ENCODE peak calls at places on chromosomes 6 and 20, in five cellular contexts. Q is SJSA1; O is activated CD8-positive, alpha-beta T cell treated with anti-CD3 and anti-CD28 coated beads, Interleukin-2, amount 10 ng/mL, durations not matched to agents 7 days and 5 days; T is endothelial cell of umbilical vein; X is C1 segment of cervical spinal cord. A is an unnamed sample.

GRCh38 chr6:166618251-166618650 is 8.8 kb downstream of the RPS6KA2 start:
- DNase-seq in Q (no peak), X (no peak), O (no peak), T (no peak), A (no peak)

GRCh38 chr20:56527521-56527920 is 3.0 kb downstream of the FAM209A start:
- DNase-seq in T (no peak), X (no peak), O (no peak), Q (no peak), A (no peak)

GRCh38 chr20:9407805-9408421 is 106.5 kb upstream of the LAMP5 start:
- DNase-seq in T (peak), X (peak), O (peak), Q (peak), A (peak)

GRCh38 chr6:46815130-46815529 is 21.9 kb downstream of the MEP1A start:
- DNase-seq in T (no peak), O (no peak), X (no peak), Q (no peak), A (no peak)

GRCh38 chr6:121142093-121142492 is 192.2 kb downstream of the TBC1D32 start:
- DNase-seq in O (no peak), Q (no peak), X (no peak), T (no peak), A (no peak)

GRCh38 chr6:100892116-100892515 is 11.0 kb upstream of the ASCC3 start:
- DNase-seq in Q (no peak), T (no peak), O (no peak), X (no peak), A (no peak)

GRCh38 chr6:148999921-149000589 is 253.2 kb downstream of the UST start:
- DNase-seq in Q (peak), O (no peak), X (no peak), T (peak), A (peak)

GRCh38 chr6:170253910-170254269 is 37.0 kb downstream of the DLL1 start:
- DNase-seq in Q (no peak), X (no peak), T (no peak), O (no peak), A (no peak)

GRCh38 chr6:158517581-158517980 is 42.3 kb upstream of the TMEM181 start:
- DNase-seq in X (no peak), O (peak), Q (no peak), T (no peak), A (no peak)